ENCODE peak calls at places on chromosomes 5 and 9, in four cellular contexts. One of them, this sample, is unnamed.

GRCh38 chr5:88298425-88298824 is 29.8 kb upstream of the TMEM161B start:
- DNase-seq in A549: no peak
- DNase-seq in ovary: no peak
- DNase-seq in stomach: no peak
- DNase-seq in this sample: no peak

GRCh38 chr9:129026442-129027223 is 1.5 kb downstream of the SH3GLB2 start:
- DNase-seq in A549: no peak
- DNase-seq in ovary: no peak
- DNase-seq in stomach: peak; percentile 62
- DNase-seq in this sample: no peak

GRCh38 chr5:114055810-114056476 is 305.9 kb upstream of the KCNN2 start:
- DNase-seq in A549: no peak
- DNase-seq in ovary: peak; percentile 65
- DNase-seq in stomach: no peak
- DNase-seq in this sample: no peak

GRCh38 chr5:80213467-80213866 is 42.4 kb downstream of the SERINC5 start:
- DNase-seq in A549: no peak
- DNase-seq in ovary: no peak
- DNase-seq in stomach: no peak
- DNase-seq in this sample: no peak

GRCh38 chr5:103217101-103217500 is 41.5 kb upstream of the MACIR start:
- DNase-seq in A549: no peak
- DNase-seq in ovary: no peak
- DNase-seq in stomach: no peak
- DNase-seq in this sample: no peak

GRCh38 chr9:3032898-3033297 is 189.0 kb upstream of the PUM3 start:
- DNase-seq in A549: no peak
- DNase-seq in ovary: no peak
- DNase-seq in stomach: no peak
- DNase-seq in this sample: no peak

GRCh38 chr5:116542619-116543018 is 32.0 kb downstream of the SEMA6A start:
- DNase-seq in A549: no peak
- DNase-seq in ovary: no peak
- DNase-seq in stomach: no peak
- DNase-seq in this sample: no peak

GRCh38 chr5:139789845-139790189 is 5.8 kb upstream of the PSD2 start:
- DNase-seq in A549: no peak
- DNase-seq in ovary: no peak
- DNase-seq in stomach: no peak
- DNase-seq in this sample: no peak

GRCh38 chr9:128920381-128921058 is at the start of gene PHYHD1:
- DNase-seq in A549: no peak
- DNase-seq in ovary: peak; percentile 76
- DNase-seq in stomach: peak; percentile 67
- DNase-seq in this sample: peak; percentile 72

GRCh38 chr9:37026085-37026935 is 7.8 kb downstream of the PAX5 start:
- DNase-seq in A549: no peak
- DNase-seq in ovary: no peak
- DNase-seq in stomach: no peak
- DNase-seq in this sample: no peak

GRCh38 chr9:131732061-131732526 is 7.8 kb downstream of the RAPGEF1 start:
- DNase-seq in A549: no peak
- DNase-seq in ovary: no peak
- DNase-seq in stomach: no peak
- DNase-seq in this sample: peak; percentile 85

GRCh38 chr5:132260051-132260450 is 2.6 kb downstream of the PDLIM4 start:
- DNase-seq in A549: no peak
- DNase-seq in ovary: no peak
- DNase-seq in stomach: no peak
- DNase-seq in this sample: no peak

GRCh38 chr5:146521403-146522106 is 5.6 kb upstream of the GPR151 start:
- DNase-seq in A549: no peak
- DNase-seq in ovary: no peak
- DNase-seq in stomach: no peak
- DNase-seq in this sample: no peak

GRCh38 chr5:131812371-131813160 is 15.7 kb upstream of the FNIP1 start:
- DNase-seq in A549: no peak
- DNase-seq in ovary: no peak
- DNase-seq in stomach: no peak
- DNase-seq in this sample: no peak

GRCh38 chr9:137648396-137648795 is 29.6 kb downstream of the EHMT1 start:
- DNase-seq in A549: no peak
- DNase-seq in ovary: no peak
- DNase-seq in stomach: no peak
- DNase-seq in this sample: no peak

GRCh38 chr9:110050925-110051355 is 157.0 kb downstream of the C9orf152 start:
- DNase-seq in A549: peak; percentile 65
- DNase-seq in ovary: no peak
- DNase-seq in stomach: no peak
- DNase-seq in this sample: peak; percentile 23

GRCh38 chr9:9746826-9747225 is 866.0 kb downstream of the PTPRD start:
- DNase-seq in A549: no peak
- DNase-seq in ovary: no peak
- DNase-seq in stomach: no peak
- DNase-seq in this sample: no peak

GRCh38 chr5:9156282-9156681 is 389.6 kb downstream of the SEMA5A start:
- DNase-seq in A549: peak; percentile 5
- DNase-seq in ovary: no peak
- DNase-seq in stomach: no peak
- DNase-seq in this sample: no peak

GRCh38 chr5:62354028-62354874 is 48.2 kb downstream of the KIF2A start:
- DNase-seq in A549: peak; percentile 69
- DNase-seq in ovary: no peak
- DNase-seq in stomach: no peak
- DNase-seq in this sample: no peak

GRCh38 chr9:128987800-128988199 is 40.3 kb downstream of the NUP188 start:
- DNase-seq in A549: no peak
- DNase-seq in ovary: no peak
- DNase-seq in stomach: no peak
- DNase-seq in this sample: peak; percentile 79

GRCh38 chr9:22142681-22143080 is 133.6 kb upstream of the CDKN2B start:
- DNase-seq in A549: no peak
- DNase-seq in ovary: no peak
- DNase-seq in stomach: no peak
- DNase-seq in this sample: no peak

GRCh38 chr9:75950983-75951382 is 60.5 kb downstream of the PCSK5 start:
- DNase-seq in A549: peak; percentile 60
- DNase-seq in ovary: no peak
- DNase-seq in stomach: no peak
- DNase-seq in this sample: no peak

GRCh38 chr9:36873247-36873875 is 160.7 kb downstream of the PAX5 start:
- DNase-seq in A549: peak; percentile 73
- DNase-seq in ovary: peak; percentile 66
- DNase-seq in stomach: peak; percentile 81
- DNase-seq in this sample: peak; percentile 44

GRCh38 chr9:21709464-21710058 is 92.9 kb upstream of the MTAP start:
- DNase-seq in A549: peak; percentile 74
- DNase-seq in ovary: no peak
- DNase-seq in stomach: peak; percentile 72
- DNase-seq in this sample: no peak

GRCh38 chr9:69107801-69108200 is 66.3 kb upstream of the TJP2 start:
- DNase-seq in A549: no peak
- DNase-seq in ovary: no peak
- DNase-seq in stomach: no peak
- DNase-seq in this sample: no peak

GRCh38 chr9:93807166-93808013 is 147.8 kb downstream of the BARX1 start:
- DNase-seq in A549: no peak
- DNase-seq in ovary: no peak
- DNase-seq in stomach: no peak
- DNase-seq in this sample: no peak

GRCh38 chr5:14510156-14510734 is 71.3 kb upstream of the OTULINL start:
- DNase-seq in A549: no peak
- DNase-seq in ovary: no peak
- DNase-seq in stomach: no peak
- DNase-seq in this sample: no peak

GRCh38 chr5:83029912-83030311 is 47.3 kb downstream of the TMEM167A start:
- DNase-seq in A549: peak; percentile 29
- DNase-seq in ovary: no peak
- DNase-seq in stomach: no peak
- DNase-seq in this sample: no peak

GRCh38 chr5:138843789-138844461 is 31.2 kb downstream of the LRRTM2 start:
- DNase-seq in A549: no peak
- DNase-seq in ovary: no peak
- DNase-seq in stomach: no peak
- DNase-seq in this sample: no peak

GRCh38 chr5:140168371-140168770 is 6.6 kb upstream of the CYSTM1 start:
- DNase-seq in A549: no peak
- DNase-seq in ovary: no peak
- DNase-seq in stomach: no peak
- DNase-seq in this sample: no peak

GRCh38 chr9:85215936-85216335 is 525.8 kb downstream of the AGTPBP1 start:
- DNase-seq in A549: no peak
- DNase-seq in ovary: no peak
- DNase-seq in stomach: no peak
- DNase-seq in this sample: no peak

GRCh38 chr5:94785111-94785510 is 166.6 kb downstream of the SLF1 start:
- DNase-seq in A549: no peak
- DNase-seq in ovary: no peak
- DNase-seq in stomach: no peak
- DNase-seq in this sample: no peak

GRCh38 chr5:9140711-9141110 is 405.2 kb downstream of the SEMA5A start:
- DNase-seq in A549: no peak
- DNase-seq in ovary: no peak
- DNase-seq in stomach: no peak
- DNase-seq in this sample: no peak

GRCh38 chr5:67842806-67843205 is 372.8 kb upstream of the PIK3R1 start:
- DNase-seq in A549: peak; percentile 5
- DNase-seq in ovary: no peak
- DNase-seq in stomach: no peak
- DNase-seq in this sample: no peak

GRCh38 chr9:36980148-36980974 is 53.7 kb downstream of the PAX5 start:
- DNase-seq in A549: peak; percentile 32
- DNase-seq in ovary: no peak
- DNase-seq in stomach: no peak
- DNase-seq in this sample: no peak

GRCh38 chr9:22030101-22030598 is 21.0 kb upstream of the CDKN2B start:
- DNase-seq in A549: no peak
- DNase-seq in ovary: no peak
- DNase-seq in stomach: no peak
- DNase-seq in this sample: no peak

GRCh38 chr9:91844170-91844569 is 105.9 kb downstream of the ROR2 start:
- DNase-seq in A549: no peak
- DNase-seq in ovary: no peak
- DNase-seq in stomach: peak; percentile 57
- DNase-seq in this sample: peak; percentile 23

GRCh38 chr5:43312699-43313034 is 545 bp downstream of the HMGCS1 start:
- DNase-seq in A549: no peak
- DNase-seq in ovary: no peak
- DNase-seq in stomach: no peak
- DNase-seq in this sample: peak; percentile 9

GRCh38 chr9:19551124-19551929 is 142.5 kb downstream of the ACER2 start:
- DNase-seq in A549: no peak
- DNase-seq in ovary: no peak
- DNase-seq in stomach: no peak
- DNase-seq in this sample: no peak

GRCh38 chr9:135500525-135501260 is at the start of gene MRPS2:
- DNase-seq in A549: peak; percentile 89
- DNase-seq in ovary: peak; percentile 89
- DNase-seq in stomach: peak; percentile 89
- DNase-seq in this sample: peak; percentile 71
- TF ChIP-seq POLR2A in A549: peak; percentile 83
- TF ChIP-seq POLR2A in ovary: no peak
- TF ChIP-seq POLR2A in stomach: no peak
- TF ChIP-seq POLR2A in this sample: no peak

GRCh38 chr9:99821187-99822095 is at the start of gene NR4A3:
- DNase-seq in A549: peak; percentile 98
- DNase-seq in ovary: peak; percentile 95
- DNase-seq in stomach: peak; percentile 96
- DNase-seq in this sample: peak; percentile 94
- TF ChIP-seq POLR2A in A549: peak; percentile 76
- TF ChIP-seq POLR2A in ovary: peak; percentile 87
- TF ChIP-seq POLR2A in stomach: no peak
- TF ChIP-seq POLR2A in this sample: peak; percentile 99

DNA sequence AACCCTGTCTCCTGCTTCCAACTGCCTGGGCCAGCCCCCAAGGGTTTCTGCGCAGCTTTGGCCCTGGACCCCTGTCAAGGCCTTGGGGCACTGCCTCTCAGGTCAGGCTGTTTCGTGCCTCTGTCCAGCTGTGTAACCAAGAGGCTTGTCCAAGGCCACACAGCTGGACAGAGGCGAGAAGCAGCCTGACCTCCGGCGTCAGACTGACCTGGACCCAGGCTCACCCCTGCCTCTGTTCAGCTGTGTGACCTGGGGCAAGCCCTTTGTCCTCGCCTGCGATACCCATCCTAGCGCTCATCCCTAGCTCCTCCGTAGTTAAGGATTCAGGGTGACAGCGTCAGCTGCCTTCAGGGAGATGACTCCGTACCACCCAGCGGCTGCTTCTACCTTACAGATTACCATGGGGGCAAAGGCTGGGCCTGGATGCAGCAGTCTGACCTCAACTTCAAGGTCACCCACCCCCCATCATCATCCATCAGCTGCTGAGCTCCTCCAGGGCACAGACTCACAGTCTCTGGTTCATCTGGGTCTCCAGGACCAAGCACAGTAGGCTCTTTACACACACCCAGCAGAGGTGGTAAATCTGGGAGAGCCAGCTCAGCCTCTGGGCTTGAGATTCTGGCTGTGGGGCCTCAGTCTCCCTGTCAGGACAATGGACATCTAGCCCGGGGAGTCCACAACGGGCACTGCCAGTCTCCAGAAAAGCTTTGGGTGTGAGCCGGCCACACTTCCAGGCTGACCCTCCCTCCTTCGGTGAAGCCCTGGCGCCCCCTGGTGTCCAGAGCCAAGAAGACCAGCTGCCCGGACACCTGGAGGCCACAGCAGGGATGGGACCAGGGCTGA is 7.9 kb downstream of the AK1 start:
- DNase-seq in A549: peak; percentile 81
- DNase-seq in ovary: peak; percentile 95
- DNase-seq in stomach: peak; percentile 90
- DNase-seq in this sample: peak; percentile 78
- TF ChIP-seq POLR2A in A549: no peak
- TF ChIP-seq POLR2A in ovary: peak; percentile 42
- TF ChIP-seq POLR2A in stomach: no peak
- TF ChIP-seq POLR2A in this sample: no peak

GRCh38 chr9:100598641-100599145 is 20.8 kb downstream of the CAVIN4 start:
- DNase-seq in A549: peak; percentile 76
- DNase-seq in ovary: peak; percentile 89
- DNase-seq in stomach: peak; percentile 88
- DNase-seq in this sample: peak; percentile 50
- TF ChIP-seq POLR2A in A549: peak; percentile 51
- TF ChIP-seq POLR2A in ovary: no peak
- TF ChIP-seq POLR2A in stomach: no peak
- TF ChIP-seq POLR2A in this sample: no peak